ENCODE peak calls at places on chromosomes 6 and 20, in seven cellular contexts. J is CD4-positive, alpha-beta T cell; F is dorsolateral prefrontal cortex; O is Caki2; R is activated naive CD8-positive, alpha-beta T cell treated with anti-CD3 and anti-CD28 coated beads, Interleukin-2, amount 50 U/mL, for 24 hours; V is CD4-positive, alpha-beta memory T cell; I is activated naive CD4-positive, alpha-beta T cell treated with anti-CD3 and anti-CD28 coated beads, Interleukin-2, amount 10 ng/mL, durations not matched to agents 7 days and 5 days. P is an unnamed sample.

GRCh38 chr20:63980317-63980805 is 571 bp upstream of the PRPF6 start:
- DNase-seq in I (peak; percentile 50), R (peak; percentile 42), V (peak; percentile 76), J (no peak), F (no peak), O (no peak), P (no peak)

GRCh38 chr6:17365961-17366360 is 27.4 kb upstream of the CAP2 start:
- DNase-seq in I (no peak), J (no peak), O (no peak), V (no peak), F (no peak), R (no peak), P (no peak)

GRCh38 chr20:38267251-38267650 is 6.7 kb upstream of the KIAA1755 start:
- DNase-seq in O (no peak), I (no peak), R (no peak), J (no peak), V (no peak), F (no peak), P (no peak)

GRCh38 chr6:54076159-54076789 is 35.0 kb upstream of the MLIP start:
- DNase-seq in F (no peak), R (no peak), O (no peak), I (no peak), V (no peak), J (no peak), P (no peak)

GRCh38 chr6:30265594-30265993 is 52.4 kb upstream of the TRIM26 start:
- DNase-seq in I (no peak), J (no peak), O (no peak), F (no peak), R (no peak), V (no peak), P (no peak)

GRCh38 chr20:7967199-7967844 is 27.1 kb upstream of the HAO1 start:
- DNase-seq in V (no peak), I (no peak), O (no peak), F (no peak), J (no peak), R (no peak), P (no peak)

GRCh38 chr6:11596640-11597237 is 59.2 kb downstream of the TMEM170B start:
- DNase-seq in V (no peak), I (no peak), R (no peak), O (no peak), J (no peak), F (no peak), P (no peak)

GRCh38 chr20:17611290-17611539 is 41.3 kb downstream of the DSTN start:
- DNase-seq in I (peak; percentile 54), J (no peak), F (peak; percentile 34), R (peak; percentile 23), O (no peak), V (no peak), P (no peak)

GRCh38 chr20:63734946-63735858 is 1.3 kb upstream of the LIME1 start:
- DNase-seq in I (no peak), O (no peak), F (no peak), R (no peak), V (no peak), J (no peak), P (no peak)

GRCh38 chr6:1577146-1577680 is 32.5 kb upstream of the FOXC1 start:
- DNase-seq in J (no peak), R (no peak), V (no peak), F (no peak), O (no peak), I (no peak), P (no peak)

GRCh38 chr20:45416917-45417316 is 976 bp downstream of the PIGT start:
- DNase-seq in R (no peak), F (no peak), J (no peak), V (no peak), I (no peak), O (no peak), P (no peak)

GRCh38 chr6:26223677-26224546 is 136.7 kb downstream of the HFE start:
- DNase-seq in V (peak; percentile 74), O (peak; percentile 98), I (peak; percentile 82), R (peak; percentile 57), F (no peak), J (no peak), P (peak; percentile 66)

GRCh38 chr6:28115799-28116198 is 8.6 kb upstream of the ZSCAN16 start:
- DNase-seq in R (no peak), F (no peak), V (no peak), J (no peak), O (no peak), I (no peak), P (no peak)